ENCODE peak calls at places on chromosomes 5 and 9, in five cellular contexts. C is HAP-1, D is tibial artery, O is germinal center, L is ACHN. I is an unnamed sample.
A peak's percentile ranks its signal among the peaks of the same experiment; 100 is the strongest.

GRCh38 chr5:54845567-54845941 is 139.8 kb downstream of the ESM1 start:
- DNase-seq in C (no peak), O (no peak), D (no peak), L (peak; percentile 3), I (no peak)

GRCh38 chr5:157106668-157107461 is 2.0 kb downstream of the HAVCR2 start:
- DNase-seq in D (peak; percentile 65), L (no peak), C (no peak), O (no peak), I (peak; percentile 73)

GRCh38 chr5:171450423-171451246 is 31.2 kb downstream of the FGF18 start:
- DNase-seq in L (peak; percentile 56), O (no peak), D (peak; percentile 54), C (no peak), I (peak; percentile 42)

GRCh38 chr5:169003721-169004481 is 297.0 kb downstream of the SLIT3 start:
- DNase-seq in D (no peak), O (no peak), C (peak; percentile 42), L (no peak), I (no peak)

GRCh38 chr5:61416410-61416809 is 84.4 kb downstream of the ZSWIM6 start:
- DNase-seq in D (no peak), C (no peak), L (peak; percentile 69), O (no peak), I (no peak)

GRCh38 chr5:113292535-113292934 is 142.3 kb downstream of the TSSK1B start:
- DNase-seq in O (no peak), L (no peak), C (no peak), D (no peak), I (no peak)

GRCh38 chr9:2242778-2243395 is 227.7 kb downstream of the SMARCA2 start:
- DNase-seq in C (no peak), O (no peak), L (no peak), D (no peak), I (no peak)

GRCh38 chr5:53418844-53419243 is 61.6 kb upstream of the FST start:
- DNase-seq in L (no peak), C (no peak), O (no peak), D (no peak), I (no peak)

GRCh38 chr5:112772095-112772494 is 34.4 kb downstream of the APC start:
- DNase-seq in O (no peak), D (no peak), L (no peak), C (no peak), I (no peak)

GRCh38 chr5:117809251-117809650 is 1179.1 kb downstream of the DTWD2 start:
- DNase-seq in O (no peak), D (no peak), L (no peak), C (no peak), I (no peak)